ENCODE peak calls at places on chromosomes 5 and 9, in five cellular contexts. X, L, J, E and F are unnamed samples.

GRCh38 chr5:40521108-40521785 is 158.5 kb upstream of the PTGER4 start:
- DNase-seq in X (no peak), L (no peak), J (no peak), E (peak), F (no peak)

GRCh38 chr5:43601454-43602260 is 1.3 kb upstream of the NNT start:
- DNase-seq in X (no peak), L (peak), J (no peak), E (peak), F (no peak)

GRCh38 chr5:96124589-96124988 is 162.9 kb upstream of the ELL2 start:
- DNase-seq in X (no peak), L (no peak), J (no peak), E (no peak), F (no peak)

GRCh38 chr5:176361437-176362097 is at the start of gene KIAA1191:
- DNase-seq in X (peak), L (peak), J (peak), E (peak), F (peak)

GRCh38 chr5:81233080-81233634 is at the start of gene CKMT2:
- DNase-seq in X (no peak), L (no peak), J (no peak), E (no peak), F (no peak)

GRCh38 chr5:36251218-36251617 is 9.5 kb upstream of the NADK2 start:
- DNase-seq in X (no peak), L (no peak), J (no peak), E (no peak), F (no peak)

GRCh38 chr9:129640086-129640870 is 1.7 kb downstream of the ASB6 start:
- DNase-seq in X (no peak), L (no peak), J (no peak), E (peak), F (no peak)

GRCh38 chr5:67160985-67161384 is 35.6 kb downstream of the CD180 start:
- DNase-seq in X (no peak), L (no peak), J (no peak), E (no peak), F (no peak)

GRCh38 chr9:70121818-70122436 is 78.3 kb downstream of the MAMDC2 start:
- DNase-seq in X (no peak), L (no peak), J (no peak), E (no peak), F (no peak)

GRCh38 chr5:21685536-21685935 is 1167.6 kb downstream of the CDH12 start:
- DNase-seq in X (no peak), L (no peak), J (no peak), E (no peak), F (no peak)